ENCODE peak calls at places on chromosomes 13 and 19, in nine cellular contexts. One of them, this sample, is unnamed.

GRCh38 chr19:13984875-13985741 is 21.0 kb downstream of the RFX1 start:
- DNase-seq in CD4-positive, alpha-beta memory T cell: peak; percentile 38
- DNase-seq in Right ventricle myocardium superior: no peak
- DNase-seq in renal cortical epithelial cell: no peak
- DNase-seq in stimulated activated CD8-positive, alpha-beta memory T cell treated with anti-CD3 and anti-CD28 coated beads, Interleukin-2, amount 100 ng/mL, for 1 hour: no peak
- DNase-seq in cardiac muscle cell: no peak
- DNase-seq in cardiac fibroblast: no peak
- DNase-seq in prostate gland: no peak
- DNase-seq in T-helper 9 cell: peak; percentile 22
- DNase-seq in this sample: no peak

GRCh38 chr19:54485846-54486245 is 12.8 kb upstream of the CDC42EP5 start:
- DNase-seq in prostate gland: no peak
- DNase-seq in cardiac muscle cell: no peak
- DNase-seq in cardiac fibroblast: peak; percentile 2
- DNase-seq in CD4-positive, alpha-beta memory T cell: no peak
- DNase-seq in T-helper 9 cell: no peak
- DNase-seq in Right ventricle myocardium superior: no peak
- DNase-seq in renal cortical epithelial cell: no peak
- DNase-seq in stimulated activated CD8-positive, alpha-beta memory T cell treated with anti-CD3 and anti-CD28 coated beads, Interleukin-2, amount 100 ng/mL, for 1 hour: no peak
- DNase-seq in this sample: no peak

GRCh38 chr13:59442946-59443345 is 720.8 kb downstream of the DIAPH3 start:
- DNase-seq in Right ventricle myocardium superior: no peak
- DNase-seq in T-helper 9 cell: no peak
- DNase-seq in stimulated activated CD8-positive, alpha-beta memory T cell treated with anti-CD3 and anti-CD28 coated beads, Interleukin-2, amount 100 ng/mL, for 1 hour: no peak
- DNase-seq in renal cortical epithelial cell: no peak
- DNase-seq in CD4-positive, alpha-beta memory T cell: no peak
- DNase-seq in cardiac muscle cell: peak; percentile 63
- DNase-seq in prostate gland: no peak
- DNase-seq in cardiac fibroblast: peak; percentile 29
- DNase-seq in this sample: no peak

GRCh38 chr19:44820648-44821609 is 12.0 kb downstream of the BCAM start:
- DNase-seq in cardiac fibroblast: peak; percentile 59
- DNase-seq in CD4-positive, alpha-beta memory T cell: no peak
- DNase-seq in Right ventricle myocardium superior: peak; percentile 76
- DNase-seq in prostate gland: no peak
- DNase-seq in renal cortical epithelial cell: no peak
- DNase-seq in cardiac muscle cell: peak; percentile 42
- DNase-seq in stimulated activated CD8-positive, alpha-beta memory T cell treated with anti-CD3 and anti-CD28 coated beads, Interleukin-2, amount 100 ng/mL, for 1 hour: no peak
- DNase-seq in T-helper 9 cell: no peak
- DNase-seq in this sample: no peak

GRCh38 chr19:4093643-4094175 is 27.0 kb upstream of the ZBTB7A start:
- DNase-seq in renal cortical epithelial cell: no peak
- DNase-seq in stimulated activated CD8-positive, alpha-beta memory T cell treated with anti-CD3 and anti-CD28 coated beads, Interleukin-2, amount 100 ng/mL, for 1 hour: no peak
- DNase-seq in prostate gland: no peak
- DNase-seq in cardiac fibroblast: no peak
- DNase-seq in CD4-positive, alpha-beta memory T cell: no peak
- DNase-seq in Right ventricle myocardium superior: no peak
- DNase-seq in cardiac muscle cell: no peak
- DNase-seq in T-helper 9 cell: no peak
- DNase-seq in this sample: no peak

GRCh38 chr19:31253816-31254551 is 95.3 kb downstream of the TSHZ3 start:
- DNase-seq in prostate gland: peak; percentile 85
- DNase-seq in T-helper 9 cell: no peak
- DNase-seq in cardiac fibroblast: peak; percentile 33
- DNase-seq in CD4-positive, alpha-beta memory T cell: no peak
- DNase-seq in cardiac muscle cell: peak; percentile 52
- DNase-seq in Right ventricle myocardium superior: no peak
- DNase-seq in renal cortical epithelial cell: no peak
- DNase-seq in stimulated activated CD8-positive, alpha-beta memory T cell treated with anti-CD3 and anti-CD28 coated beads, Interleukin-2, amount 100 ng/mL, for 1 hour: no peak
- DNase-seq in this sample: no peak

GRCh38 chr13:20360041-20360491 is 127.9 kb upstream of the GJB6 start:
- DNase-seq in Right ventricle myocardium superior: no peak
- DNase-seq in T-helper 9 cell: no peak
- DNase-seq in cardiac fibroblast: peak; percentile 64
- DNase-seq in renal cortical epithelial cell: peak; percentile 82
- DNase-seq in CD4-positive, alpha-beta memory T cell: no peak
- DNase-seq in prostate gland: no peak
- DNase-seq in cardiac muscle cell: peak; percentile 66
- DNase-seq in stimulated activated CD8-positive, alpha-beta memory T cell treated with anti-CD3 and anti-CD28 coated beads, Interleukin-2, amount 100 ng/mL, for 1 hour: no peak
- DNase-seq in this sample: no peak

GRCh38 chr19:2063824-2064223 is 12.8 kb upstream of the MKNK2 start:
- DNase-seq in stimulated activated CD8-positive, alpha-beta memory T cell treated with anti-CD3 and anti-CD28 coated beads, Interleukin-2, amount 100 ng/mL, for 1 hour: no peak
- DNase-seq in CD4-positive, alpha-beta memory T cell: no peak
- DNase-seq in prostate gland: no peak
- DNase-seq in cardiac muscle cell: no peak
- DNase-seq in renal cortical epithelial cell: no peak
- DNase-seq in cardiac fibroblast: no peak
- DNase-seq in T-helper 9 cell: no peak
- DNase-seq in Right ventricle myocardium superior: no peak
- DNase-seq in this sample: no peak

GRCh38 chr13:50891206-50891605 is 18.4 kb upstream of the RNASEH2B start:
- DNase-seq in CD4-positive, alpha-beta memory T cell: no peak
- DNase-seq in renal cortical epithelial cell: no peak
- DNase-seq in T-helper 9 cell: no peak
- DNase-seq in Right ventricle myocardium superior: no peak
- DNase-seq in stimulated activated CD8-positive, alpha-beta memory T cell treated with anti-CD3 and anti-CD28 coated beads, Interleukin-2, amount 100 ng/mL, for 1 hour: no peak
- DNase-seq in cardiac fibroblast: no peak
- DNase-seq in cardiac muscle cell: no peak
- DNase-seq in prostate gland: no peak
- DNase-seq in this sample: no peak

GRCh38 chr13:40398060-40398459 is 268.4 kb downstream of the FOXO1 start:
- DNase-seq in cardiac muscle cell: no peak
- DNase-seq in CD4-positive, alpha-beta memory T cell: no peak
- DNase-seq in prostate gland: no peak
- DNase-seq in cardiac fibroblast: no peak
- DNase-seq in renal cortical epithelial cell: no peak
- DNase-seq in T-helper 9 cell: no peak
- DNase-seq in Right ventricle myocardium superior: no peak
- DNase-seq in stimulated activated CD8-positive, alpha-beta memory T cell treated with anti-CD3 and anti-CD28 coated beads, Interleukin-2, amount 100 ng/mL, for 1 hour: no peak
- DNase-seq in this sample: no peak

GRCh38 chr19:44810555-44811447 is 1.9 kb downstream of the BCAM start:
- DNase-seq in CD4-positive, alpha-beta memory T cell: no peak
- DNase-seq in renal cortical epithelial cell: no peak
- DNase-seq in cardiac muscle cell: no peak
- DNase-seq in T-helper 9 cell: no peak
- DNase-seq in cardiac fibroblast: no peak
- DNase-seq in Right ventricle myocardium superior: no peak
- DNase-seq in prostate gland: no peak
- DNase-seq in stimulated activated CD8-positive, alpha-beta memory T cell treated with anti-CD3 and anti-CD28 coated beads, Interleukin-2, amount 100 ng/mL, for 1 hour: no peak
- DNase-seq in this sample: no peak

GRCh38 chr19:1228161-1228560 is 9.6 kb downstream of the CBARP start:
- DNase-seq in cardiac muscle cell: no peak
- DNase-seq in stimulated activated CD8-positive, alpha-beta memory T cell treated with anti-CD3 and anti-CD28 coated beads, Interleukin-2, amount 100 ng/mL, for 1 hour: no peak
- DNase-seq in cardiac fibroblast: no peak
- DNase-seq in prostate gland: no peak
- DNase-seq in Right ventricle myocardium superior: no peak
- DNase-seq in CD4-positive, alpha-beta memory T cell: no peak
- DNase-seq in T-helper 9 cell: no peak
- DNase-seq in renal cortical epithelial cell: no peak
- DNase-seq in this sample: no peak

GRCh38 chr19:52022193-52022592 is 6.0 kb downstream of the ZNF614 start:
- DNase-seq in renal cortical epithelial cell: no peak
- DNase-seq in cardiac fibroblast: no peak
- DNase-seq in Right ventricle myocardium superior: no peak
- DNase-seq in T-helper 9 cell: no peak
- DNase-seq in cardiac muscle cell: no peak
- DNase-seq in CD4-positive, alpha-beta memory T cell: no peak
- DNase-seq in prostate gland: no peak
- DNase-seq in stimulated activated CD8-positive, alpha-beta memory T cell treated with anti-CD3 and anti-CD28 coated beads, Interleukin-2, amount 100 ng/mL, for 1 hour: no peak
- DNase-seq in this sample: no peak

GRCh38 chr19:55641376-55642152 is 762 bp downstream of the ZNF580 start:
- DNase-seq in prostate gland: no peak
- DNase-seq in cardiac muscle cell: peak; percentile 19
- DNase-seq in renal cortical epithelial cell: no peak
- DNase-seq in T-helper 9 cell: no peak
- DNase-seq in stimulated activated CD8-positive, alpha-beta memory T cell treated with anti-CD3 and anti-CD28 coated beads, Interleukin-2, amount 100 ng/mL, for 1 hour: no peak
- DNase-seq in Right ventricle myocardium superior: no peak
- DNase-seq in cardiac fibroblast: peak; percentile 32
- DNase-seq in CD4-positive, alpha-beta memory T cell: no peak
- DNase-seq in this sample: no peak

GRCh38 chr19:44808463-44809371 is at the start of gene BCAM:
- DNase-seq in Right ventricle myocardium superior: peak; percentile 89
- DNase-seq in cardiac fibroblast: peak; percentile 85
- DNase-seq in prostate gland: peak; percentile 71
- DNase-seq in stimulated activated CD8-positive, alpha-beta memory T cell treated with anti-CD3 and anti-CD28 coated beads, Interleukin-2, amount 100 ng/mL, for 1 hour: no peak
- DNase-seq in renal cortical epithelial cell: no peak
- DNase-seq in cardiac muscle cell: peak; percentile 85
- DNase-seq in T-helper 9 cell: no peak
- DNase-seq in CD4-positive, alpha-beta memory T cell: no peak
- DNase-seq in this sample: peak; percentile 80

GRCh38 chr13:51589793-51590192 is 5.5 kb downstream of the WDFY2 start:
- DNase-seq in Right ventricle myocardium superior: no peak
- DNase-seq in CD4-positive, alpha-beta memory T cell: no peak
- DNase-seq in renal cortical epithelial cell: no peak
- DNase-seq in T-helper 9 cell: no peak
- DNase-seq in cardiac fibroblast: no peak
- DNase-seq in stimulated activated CD8-positive, alpha-beta memory T cell treated with anti-CD3 and anti-CD28 coated beads, Interleukin-2, amount 100 ng/mL, for 1 hour: no peak
- DNase-seq in cardiac muscle cell: no peak
- DNase-seq in prostate gland: no peak
- DNase-seq in this sample: no peak

GRCh38 chr13:113114511-113115362 is 7.9 kb upstream of the F10 start:
- DNase-seq in CD4-positive, alpha-beta memory T cell: no peak
- DNase-seq in renal cortical epithelial cell: no peak
- DNase-seq in cardiac fibroblast: no peak
- DNase-seq in Right ventricle myocardium superior: no peak
- DNase-seq in T-helper 9 cell: no peak
- DNase-seq in prostate gland: no peak
- DNase-seq in stimulated activated CD8-positive, alpha-beta memory T cell treated with anti-CD3 and anti-CD28 coated beads, Interleukin-2, amount 100 ng/mL, for 1 hour: no peak
- DNase-seq in cardiac muscle cell: no peak
- DNase-seq in this sample: no peak

GRCh38 chr19:42402376-42403116 is 12.4 kb upstream of the CNFN start:
- DNase-seq in CD4-positive, alpha-beta memory T cell: no peak
- DNase-seq in stimulated activated CD8-positive, alpha-beta memory T cell treated with anti-CD3 and anti-CD28 coated beads, Interleukin-2, amount 100 ng/mL, for 1 hour: no peak
- DNase-seq in cardiac muscle cell: no peak
- DNase-seq in T-helper 9 cell: no peak
- DNase-seq in Right ventricle myocardium superior: no peak
- DNase-seq in renal cortical epithelial cell: no peak
- DNase-seq in cardiac fibroblast: no peak
- DNase-seq in prostate gland: no peak
- DNase-seq in this sample: no peak

GRCh38 chr13:113975416-113975815 is 1.5 kb upstream of the C13orf46 start:
- DNase-seq in stimulated activated CD8-positive, alpha-beta memory T cell treated with anti-CD3 and anti-CD28 coated beads, Interleukin-2, amount 100 ng/mL, for 1 hour: no peak
- DNase-seq in Right ventricle myocardium superior: peak; percentile 33
- DNase-seq in renal cortical epithelial cell: no peak
- DNase-seq in CD4-positive, alpha-beta memory T cell: no peak
- DNase-seq in cardiac fibroblast: no peak
- DNase-seq in T-helper 9 cell: no peak
- DNase-seq in cardiac muscle cell: no peak
- DNase-seq in prostate gland: no peak
- DNase-seq in this sample: no peak

GRCh38 chr19:1318678-1319471 is 33.2 kb downstream of the EFNA2 start:
- DNase-seq in cardiac muscle cell: no peak
- DNase-seq in CD4-positive, alpha-beta memory T cell: no peak
- DNase-seq in Right ventricle myocardium superior: no peak
- DNase-seq in renal cortical epithelial cell: no peak
- DNase-seq in T-helper 9 cell: no peak
- DNase-seq in stimulated activated CD8-positive, alpha-beta memory T cell treated with anti-CD3 and anti-CD28 coated beads, Interleukin-2, amount 100 ng/mL, for 1 hour: no peak
- DNase-seq in cardiac fibroblast: no peak
- DNase-seq in prostate gland: no peak
- DNase-seq in this sample: no peak

GRCh38 chr13:107713314-107713713 is 502.0 kb downstream of the LIG4 start:
- DNase-seq in Right ventricle myocardium superior: no peak
- DNase-seq in renal cortical epithelial cell: no peak
- DNase-seq in T-helper 9 cell: no peak
- DNase-seq in CD4-positive, alpha-beta memory T cell: no peak
- DNase-seq in prostate gland: no peak
- DNase-seq in cardiac fibroblast: no peak
- DNase-seq in stimulated activated CD8-positive, alpha-beta memory T cell treated with anti-CD3 and anti-CD28 coated beads, Interleukin-2, amount 100 ng/mL, for 1 hour: no peak
- DNase-seq in cardiac muscle cell: no peak
- DNase-seq in this sample: no peak

GRCh38 chr13:77022341-77022740 is 4.6 kb downstream of the FBXL3 start:
- DNase-seq in CD4-positive, alpha-beta memory T cell: no peak
- DNase-seq in cardiac muscle cell: peak; percentile 54
- DNase-seq in prostate gland: no peak
- DNase-seq in stimulated activated CD8-positive, alpha-beta memory T cell treated with anti-CD3 and anti-CD28 coated beads, Interleukin-2, amount 100 ng/mL, for 1 hour: no peak
- DNase-seq in cardiac fibroblast: peak; percentile 45
- DNase-seq in Right ventricle myocardium superior: no peak
- DNase-seq in T-helper 9 cell: no peak
- DNase-seq in renal cortical epithelial cell: no peak
- DNase-seq in this sample: no peak

GRCh38 chr13:20714161-20714560 is 10.7 kb downstream of the IL17D start:
- DNase-seq in CD4-positive, alpha-beta memory T cell: no peak
- DNase-seq in stimulated activated CD8-positive, alpha-beta memory T cell treated with anti-CD3 and anti-CD28 coated beads, Interleukin-2, amount 100 ng/mL, for 1 hour: no peak
- DNase-seq in cardiac fibroblast: no peak
- DNase-seq in T-helper 9 cell: no peak
- DNase-seq in prostate gland: no peak
- DNase-seq in Right ventricle myocardium superior: no peak
- DNase-seq in renal cortical epithelial cell: no peak
- DNase-seq in cardiac muscle cell: peak; percentile 45
- DNase-seq in this sample: peak; percentile 49

GRCh38 chr19:41299046-41299754 is 10.8 kb upstream of the CCDC97 start:
- DNase-seq in stimulated activated CD8-positive, alpha-beta memory T cell treated with anti-CD3 and anti-CD28 coated beads, Interleukin-2, amount 100 ng/mL, for 1 hour: no peak
- DNase-seq in cardiac muscle cell: no peak
- DNase-seq in cardiac fibroblast: no peak
- DNase-seq in CD4-positive, alpha-beta memory T cell: no peak
- DNase-seq in prostate gland: no peak
- DNase-seq in renal cortical epithelial cell: no peak
- DNase-seq in Right ventricle myocardium superior: peak; percentile 68
- DNase-seq in T-helper 9 cell: no peak
- DNase-seq in this sample: no peak

GRCh38 chr13:60078226-60078625 is 85.5 kb downstream of the DIAPH3 start:
- DNase-seq in prostate gland: no peak
- DNase-seq in CD4-positive, alpha-beta memory T cell: no peak
- DNase-seq in Right ventricle myocardium superior: no peak
- DNase-seq in stimulated activated CD8-positive, alpha-beta memory T cell treated with anti-CD3 and anti-CD28 coated beads, Interleukin-2, amount 100 ng/mL, for 1 hour: no peak
- DNase-seq in cardiac muscle cell: no peak
- DNase-seq in cardiac fibroblast: no peak
- DNase-seq in renal cortical epithelial cell: no peak
- DNase-seq in T-helper 9 cell: no peak
- DNase-seq in this sample: no peak

This sample was measured in SJSA1.